ENCODE peak calls at places on chromosomes 4 and X, in nine cellular contexts. U, C, K, X, Y, Z, N, W and J are unnamed samples.

GRCh38 chr4:103098746-103099421 is 750 bp downstream of the BDH2 start:
- DNase-seq in Z (no peak), W (no peak), X (peak; percentile 7), K (peak; percentile 37), C (peak; percentile 53), Y (no peak), U (no peak), N (no peak), J (no peak)

GRCh38 chr4:54547299-54548097 is 110.3 kb upstream of the KIT start:
- DNase-seq in K (peak; percentile 15), W (no peak), C (no peak), X (no peak), N (no peak), Z (peak; percentile 38), U (peak; percentile 58), Y (no peak), J (no peak)

GRCh38 chr4:96729641-96730040 is 889.7 kb downstream of the PDHA2 start:
- DNase-seq in U (no peak), N (peak; percentile 51), Y (no peak), K (no peak), W (no peak), X (no peak), Z (no peak), C (no peak), J (no peak)

GRCh38 chrX:51569561-51569960 is 49.2 kb downstream of the CENPVL3 start:
- DNase-seq in Z (no peak), W (no peak), U (no peak), K (peak; percentile 12), Y (no peak), X (no peak), C (peak; percentile 3), N (no peak), J (no peak)

GRCh38 chr4:7960790-7961655 is 21.4 kb upstream of the AFAP1 start:
- DNase-seq in U (no peak), Z (no peak), X (peak; percentile 23), Y (no peak), K (peak; percentile 98), W (peak; percentile 88), N (peak; percentile 99), C (peak; percentile 98), J (peak; percentile 43)

GRCh38 chr4:112277705-112278448 is 7.8 kb downstream of the TIFA start:
- DNase-seq in X (no peak), W (no peak), K (no peak), C (no peak), U (no peak), Y (no peak), Z (no peak), N (no peak), J (no peak)

GRCh38 chr4:11748169-11748872 is 319.6 kb upstream of the HS3ST1 start:
- DNase-seq in Z (no peak), N (peak; percentile 92), X (no peak), U (no peak), W (peak; percentile 26), K (peak; percentile 59), Y (peak; percentile 83), C (no peak), J (peak; percentile 3)

GRCh38 chr4:118410143-118410542 is 57.3 kb upstream of the PRSS12 start:
- DNase-seq in N (peak; percentile 16), U (no peak), Y (no peak), C (peak; percentile 78), Z (no peak), X (no peak), K (peak; percentile 85), W (no peak), J (no peak)

GRCh38 chr4:109972786-109973528 is 60.3 kb downstream of the EGF start:
- DNase-seq in Y (no peak), C (no peak), U (no peak), K (no peak), X (no peak), W (no peak), Z (peak; percentile 20), N (no peak), J (no peak)

GRCh38 chrX:21757960-21758359 is at the start of gene SMPX:
- DNase-seq in N (no peak), C (no peak), Y (no peak), Z (no peak), W (no peak), X (no peak), K (no peak), U (no peak), J (no peak)

GRCh38 chrX:17521871-17522693 is 147.1 kb downstream of the NHS start:
- DNase-seq in K (peak; percentile 51), Y (peak; percentile 16), C (peak; percentile 50), W (no peak), U (no peak), Z (peak; percentile 28), N (peak; percentile 27), X (no peak), J (no peak)

GRCh38 chrX:7316887-7317286 is 168.9 kb upstream of the PUDP start:
- DNase-seq in N (no peak), X (no peak), U (no peak), W (no peak), K (peak; percentile 82), C (peak; percentile 81), Z (no peak), Y (no peak), J (no peak)

GRCh38 chrX:129791961-129792570 is 12.3 kb downstream of the SASH3 start:
- DNase-seq in X (no peak), U (no peak), W (no peak), Y (no peak), C (no peak), Z (no peak), K (no peak), N (no peak), J (no peak)

GRCh38 chr4:114384629-114385028 is 214.0 kb upstream of the UGT8 start:
- DNase-seq in C (peak; percentile 76), U (no peak), Z (no peak), K (peak; percentile 58), W (no peak), N (peak; percentile 68), Y (peak; percentile 53), X (peak; percentile 62), J (no peak)

GRCh38 chrX:150694738-150695410 is 1.7 kb downstream of the MTMR1 start:
- DNase-seq in U (no peak), X (peak; percentile 79), N (no peak), Z (no peak), Y (no peak), W (no peak), C (no peak), K (peak; percentile 14), J (no peak)

GRCh38 chr4:69714086-69714485 is 46.3 kb downstream of the SULT1B1 start:
- DNase-seq in X (no peak), Y (no peak), N (no peak), W (no peak), C (no peak), Z (no peak), K (no peak), U (no peak), J (no peak)

GRCh38 chr4:140296871-140297570 is 76.4 kb upstream of the SCOC start:
- DNase-seq in Z (no peak), N (no peak), Y (peak; percentile 29), U (no peak), W (no peak), X (no peak), K (no peak), C (peak; percentile 71), J (no peak)

GRCh38 chr4:20248155-20248558 is 3.5 kb upstream of the SLIT2 start:
- DNase-seq in Y (peak; percentile 29), C (peak; percentile 90), Z (no peak), X (peak; percentile 54), N (peak; percentile 82), W (peak; percentile 57), U (no peak), K (peak; percentile 82), J (peak; percentile 74)

GRCh38 chr4:108991929-108992328 is 229.1 kb upstream of the ETNPPL start:
- DNase-seq in X (no peak), N (peak; percentile 75), Y (no peak), W (no peak), U (no peak), C (peak; percentile 70), K (peak; percentile 83), Z (no peak), J (no peak)

GRCh38 chr4:5925419-5926187 is 32.7 kb upstream of the CRMP1 start:
- DNase-seq in K (no peak), W (no peak), X (no peak), U (no peak), Z (no peak), C (no peak), N (no peak), Y (no peak), J (no peak)

GRCh38 chr4:176222149-176222548 is 26.8 kb upstream of the SPATA4 start:
- DNase-seq in X (no peak), Z (no peak), U (no peak), K (no peak), C (no peak), N (no peak), W (no peak), Y (no peak), J (no peak)

GRCh38 chr4:150126880-150127236 is 48.6 kb downstream of the DCLK2 start:
- DNase-seq in U (no peak), W (no peak), N (peak; percentile 76), Y (no peak), X (peak; percentile 45), Z (no peak), K (peak; percentile 84), C (peak; percentile 72), J (no peak)

GRCh38 chr4:123564758-123565346 is 168.3 kb downstream of the SPRY1 start:
- DNase-seq in C (peak; percentile 79), N (peak; percentile 58), U (no peak), Z (peak; percentile 66), W (no peak), Y (peak; percentile 75), X (peak; percentile 92), K (peak; percentile 76), J (peak; percentile 60)

GRCh38 chr4:26141916-26142638 is 178.7 kb upstream of the RBPJ start:
- DNase-seq in K (peak; percentile 72), W (no peak), Y (no peak), N (peak; percentile 93), C (peak; percentile 67), X (peak; percentile 77), Z (peak; percentile 54), U (no peak), J (no peak)

GRCh38 chrX:56803849-56804681 is 75.0 kb downstream of the NBDY start:
- DNase-seq in C (peak; percentile 56), K (no peak), X (no peak), Y (no peak), N (no peak), U (peak; percentile 2), Z (peak; percentile 4), W (no peak), J (no peak)

GRCh38 chr4:37815591-37815990 is 10.9 kb upstream of the PGM2 start:
- DNase-seq in Y (no peak), C (no peak), K (no peak), U (no peak), X (no peak), N (no peak), Z (no peak), W (no peak), J (no peak)

GRCh38 chrX:13001961-13002671 is 27.2 kb downstream of the TMSB4X start:
- DNase-seq in Z (no peak), Y (no peak), W (no peak), X (peak; percentile 11), U (no peak), C (peak; percentile 32), K (no peak), N (no peak), J (no peak)

GRCh38 chr4:117477925-117478324 is 392.5 kb upstream of the TRAM1L1 start:
- DNase-seq in U (no peak), W (no peak), N (no peak), C (no peak), Y (no peak), X (no peak), Z (no peak), K (no peak), J (no peak)

GRCh38 chr4:113943863-113944262 is 35.6 kb downstream of the ARSJ start:
- DNase-seq in Y (no peak), X (no peak), N (peak; percentile 54), W (no peak), K (peak; percentile 69), Z (no peak), U (no peak), C (peak; percentile 58), J (no peak)

GRCh38 chr4:172369471-172369959 is 556.3 kb downstream of the GALNTL6 start:
- DNase-seq in W (no peak), C (no peak), U (no peak), Y (no peak), K (no peak), X (no peak), Z (no peak), N (no peak), J (no peak)

GRCh38 chr4:10612476-10612875 is 72.1 kb downstream of the CLNK start:
- DNase-seq in Y (no peak), Z (no peak), X (no peak), K (no peak), N (no peak), W (no peak), C (no peak), U (no peak), J (no peak)